ENCODE peak calls at places on chromosome 15, in nine cellular contexts. L is suprapubic skin, U is spleen, P is stomach, A is transverse colon, I is sigmoid colon, O is HepG2, J is K562, Q is upper lobe of left lung. W is an unnamed sample.

GRCh38 chr15:32717290-32718081 is at the start of gene GREM1:
- DNase-seq in L (no peak), J (no peak), I (peak; percentile 71), Q (no peak), O (no peak), U (no peak), A (peak; percentile 17), P (no peak), W (no peak)

GRCh38 chr15:73440571-73440970 is 2.4 kb upstream of the REC114 start:
- DNase-seq in P (no peak), J (no peak), O (no peak), U (no peak), Q (no peak), I (no peak), L (no peak), A (no peak), W (no peak)

GRCh38 chr15:90059208-90059985 is 42.9 kb downstream of the IDH2 start:
- DNase-seq in L (no peak), I (peak; percentile 82), Q (peak; percentile 93), J (peak; percentile 65), O (peak; percentile 31), P (peak; percentile 73), U (peak; percentile 98), A (peak; percentile 88), W (no peak)

GRCh38 chr15:70799667-70800450 is 36.5 kb upstream of the UACA start:
- DNase-seq in I (no peak), U (no peak), J (no peak), Q (peak; percentile 61), A (no peak), P (peak; percentile 34), L (no peak), O (peak; percentile 66), W (no peak)

GRCh38 chr15:39625856-39626255 is 45.0 kb downstream of the THBS1 start:
- DNase-seq in O (no peak), Q (no peak), J (no peak), I (no peak), L (no peak), U (no peak), P (no peak), A (no peak), W (no peak)

GRCh38 chr15:29405564-29405963 is 135.9 kb upstream of the NSMCE3 start:
- DNase-seq in L (no peak), U (no peak), O (no peak), A (no peak), P (no peak), Q (no peak), I (no peak), J (no peak), W (no peak)

GRCh38 chr15:34850121-34850520 is 54.8 kb upstream of the ACTC1 start:
- DNase-seq in J (no peak), U (no peak), Q (no peak), P (no peak), A (no peak), O (no peak), I (peak; percentile 65), L (no peak), W (no peak)

GRCh38 chr15:67146875-67147381 is 81.5 kb downstream of the SMAD3 start:
- DNase-seq in Q (peak; percentile 50), I (peak; percentile 80), O (peak; percentile 97), L (no peak), U (no peak), P (no peak), A (peak; percentile 82), J (no peak), W (no peak)

GRCh38 chr15:71545923-71546322 is 264.4 kb upstream of the NR2E3 start:
- DNase-seq in P (no peak), J (no peak), A (no peak), Q (no peak), O (no peak), U (no peak), L (no peak), I (no peak), W (no peak)

GRCh38 chr15:22880981-22881738 is 42.7 kb downstream of the NIPA2 start:
- DNase-seq in A (no peak), L (no peak), Q (no peak), P (no peak), J (no peak), U (no peak), I (no peak), O (no peak), W (no peak)

GRCh38 chr15:72197460-72198409 is at the start of gene GRAMD2A:
- DNase-seq in J (no peak), Q (peak; percentile 64), U (peak; percentile 73), P (peak; percentile 43), A (peak; percentile 27), L (no peak), O (no peak), I (no peak), W (no peak)

GRCh38 chr15:78668987-78669386 is 28.0 kb upstream of the CHRNB4 start:
- DNase-seq in I (no peak), A (no peak), O (no peak), U (no peak), P (no peak), L (no peak), Q (no peak), J (no peak), W (no peak)

GRCh38 chr15:75107905-75108838 is 84.8 kb downstream of the PPCDC start:
- DNase-seq in Q (peak; percentile 82), O (peak; percentile 27), A (peak; percentile 70), L (no peak), I (no peak), J (no peak), U (peak; percentile 88), P (peak; percentile 47), W (no peak)

GRCh38 chr15:65517866-65518207 is 348 bp upstream of the DPP8 start:
- DNase-seq in L (no peak), U (no peak), P (no peak), Q (no peak), I (no peak), O (no peak), A (no peak), J (no peak), W (no peak)
- TF ChIP-seq CTCF in L (no peak), U (no peak), P (no peak), Q (no peak), I (no peak), O (no peak), A (no peak), J (no peak), W (no peak)

DNA sequence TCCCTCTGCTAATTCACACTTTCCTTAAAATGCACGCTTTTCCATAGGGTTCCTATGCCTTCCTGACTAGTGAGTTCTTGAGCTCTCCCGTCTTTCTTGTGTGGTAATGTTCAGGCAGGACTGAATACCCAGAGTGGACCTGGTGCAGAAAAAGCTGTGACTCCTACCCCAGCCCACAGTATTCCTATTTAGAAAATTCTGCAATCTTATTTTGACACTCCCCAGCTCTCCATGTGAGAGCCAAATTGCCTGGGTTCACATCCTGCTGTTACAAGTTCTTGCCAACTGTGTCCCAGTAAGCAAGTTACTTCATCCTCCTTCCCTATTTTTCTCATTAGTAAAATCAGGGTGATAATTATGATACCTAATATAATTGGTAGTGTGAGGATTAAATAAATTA is 290.8 kb upstream of the SLCO3A1 start:
- DNase-seq in I (no peak), L (no peak), J (no peak), U (no peak), P (no peak), O (no peak), A (no peak), Q (no peak), W (no peak)
- H3K27ac ChIP-seq in I (no peak overlapping the region), L (peak overlapping the region; percentile 81), J (no peak overlapping the region), U (no peak overlapping the region), P (no peak overlapping the region), O (no peak overlapping the region), A (no peak overlapping the region), Q (no peak overlapping the region), W (no peak overlapping the region)

DNA sequence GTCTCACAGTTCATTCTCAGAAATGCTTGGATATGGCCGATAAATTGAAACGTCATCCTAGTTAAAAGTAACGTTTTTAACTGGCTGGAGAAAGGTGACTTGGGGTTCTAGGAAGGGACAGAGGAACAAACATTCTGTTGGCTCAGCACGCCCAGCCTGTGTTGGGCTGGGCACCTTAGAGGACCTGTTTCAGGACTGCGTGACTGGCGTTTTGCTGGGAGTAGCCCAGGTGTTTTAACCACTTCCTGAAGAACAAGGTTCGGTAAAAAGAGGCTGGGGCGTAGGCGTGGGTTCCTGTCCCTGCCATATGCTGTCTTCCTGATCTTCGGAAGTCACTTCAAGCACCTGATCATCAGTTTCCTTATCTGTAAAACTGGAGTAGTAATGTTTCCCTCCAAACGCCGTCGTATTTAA is 1.1 kb upstream of the TLNRD1 start:
- DNase-seq in U (peak; percentile 84), J (peak; percentile 32), L (no peak), Q (peak; percentile 64), P (peak; percentile 78), O (no peak), A (peak; percentile 85), I (no peak), W (no peak)
- TF ChIP-seq POLR2AphosphoS5 in U (no peak), J (peak; percentile 56), L (no peak), Q (no peak), P (peak; percentile 78), O (no peak), A (peak; percentile 58), I (no peak), W (no peak)

GRCh38 chr15:25706176-25706970 is 156.8 kb downstream of the ATP10A start:
- DNase-seq in Q (no peak), P (no peak), A (no peak), I (peak; percentile 33), L (peak; percentile 69), U (peak; percentile 61), O (no peak), J (no peak), W (no peak)
- TF ChIP-seq CTCF in Q (no peak), P (no peak), A (no peak), I (no peak), L (no peak), U (no peak), O (no peak), J (no peak), W (no peak)

GRCh38 chr15:64485796-64486195 is 25.4 kb downstream of the ZNF609 start:
- DNase-seq in U (no peak), O (no peak), I (no peak), L (no peak), J (no peak), A (no peak), Q (no peak), P (no peak), W (no peak)
- H3K27ac ChIP-seq in U (no peak overlapping the region), O (no peak overlapping the region), I (no peak overlapping the region), L (no peak overlapping the region), J (no peak overlapping the region), A (no peak overlapping the region), Q (no peak overlapping the region), P (no peak overlapping the region), W (no peak overlapping the region)

W was measured in vagina.